ENCODE peak calls at places on chromosomes 5 and 9, in seven cellular contexts. One of them, this sample, is unnamed.

GRCh38 chr5:43020294-43020711 is 19.8 kb downstream of the ANXA2R start:
- DNase-seq in K562: no peak
- DNase-seq in HCT116: no peak
- DNase-seq in GM23338: peak; percentile 54
- DNase-seq in breast epithelium: no peak
- DNase-seq in Panc1: no peak
- DNase-seq in H1: no peak
- DNase-seq in this sample: no peak

GRCh38 chr5:26894719-26895263 is 143.6 kb downstream of the CDH9 start:
- DNase-seq in HCT116: no peak
- DNase-seq in Panc1: no peak
- DNase-seq in breast epithelium: no peak
- DNase-seq in K562: no peak
- DNase-seq in GM23338: no peak
- DNase-seq in H1: no peak
- DNase-seq in this sample: no peak

GRCh38 chr9:76987594-76988200 is 31.8 kb upstream of the FOXB2 start:
- DNase-seq in Panc1: peak; percentile 38
- DNase-seq in K562: peak; percentile 24
- DNase-seq in HCT116: peak; percentile 48
- DNase-seq in GM23338: peak; percentile 88
- DNase-seq in H1: peak; percentile 59
- DNase-seq in breast epithelium: no peak
- DNase-seq in this sample: no peak

GRCh38 chr5:149455889-149456409 is 76.9 kb upstream of the IL17B start:
- DNase-seq in GM23338: no peak
- DNase-seq in breast epithelium: no peak
- DNase-seq in Panc1: no peak
- DNase-seq in HCT116: peak; percentile 90
- DNase-seq in K562: peak; percentile 84
- DNase-seq in H1: no peak
- DNase-seq in this sample: no peak

GRCh38 chr5:73321757-73322452 is 126.7 kb downstream of the FOXD1 start:
- DNase-seq in H1: no peak
- DNase-seq in breast epithelium: no peak
- DNase-seq in Panc1: peak; percentile 80
- DNase-seq in HCT116: peak; percentile 90
- DNase-seq in K562: no peak
- DNase-seq in GM23338: no peak
- DNase-seq in this sample: peak; percentile 4

GRCh38 chr5:54329731-54330709 is 19.6 kb upstream of the ARL15 start:
- DNase-seq in GM23338: no peak
- DNase-seq in breast epithelium: no peak
- DNase-seq in H1: no peak
- DNase-seq in Panc1: no peak
- DNase-seq in HCT116: no peak
- DNase-seq in K562: no peak
- DNase-seq in this sample: no peak

GRCh38 chr5:150124111-150124557 is 31.5 kb downstream of the PDGFRB start:
- DNase-seq in HCT116: no peak
- DNase-seq in breast epithelium: no peak
- DNase-seq in Panc1: no peak
- DNase-seq in GM23338: no peak
- DNase-seq in H1: no peak
- DNase-seq in K562: no peak
- DNase-seq in this sample: no peak

GRCh38 chr5:71666321-71666720 is 52.8 kb upstream of the CARTPT start:
- DNase-seq in K562: no peak
- DNase-seq in HCT116: no peak
- DNase-seq in GM23338: no peak
- DNase-seq in breast epithelium: no peak
- DNase-seq in H1: no peak
- DNase-seq in Panc1: no peak
- DNase-seq in this sample: no peak

GRCh38 chr5:96113170-96113939 is 151.7 kb upstream of the ELL2 start:
- DNase-seq in H1: no peak
- DNase-seq in GM23338: no peak
- DNase-seq in Panc1: no peak
- DNase-seq in K562: no peak
- DNase-seq in breast epithelium: peak; percentile 76
- DNase-seq in HCT116: no peak
- DNase-seq in this sample: no peak

GRCh38 chr5:82406200-82406773 is 128.1 kb upstream of the RPS23 start:
- DNase-seq in K562: no peak
- DNase-seq in GM23338: peak; percentile 36
- DNase-seq in H1: no peak
- DNase-seq in breast epithelium: no peak
- DNase-seq in HCT116: no peak
- DNase-seq in Panc1: no peak
- DNase-seq in this sample: no peak

GRCh38 chr9:106784076-106784475 is 78.9 kb upstream of the ZNF462 start:
- DNase-seq in GM23338: no peak
- DNase-seq in K562: no peak
- DNase-seq in H1: no peak
- DNase-seq in Panc1: no peak
- DNase-seq in HCT116: no peak
- DNase-seq in breast epithelium: no peak
- DNase-seq in this sample: no peak

GRCh38 chr9:81823672-81824554 is 104.3 kb upstream of the SPATA31D4 start:
- DNase-seq in GM23338: no peak
- DNase-seq in HCT116: no peak
- DNase-seq in K562: no peak
- DNase-seq in breast epithelium: no peak
- DNase-seq in Panc1: no peak
- DNase-seq in H1: no peak
- DNase-seq in this sample: no peak

GRCh38 chr5:2732850-2733249 is 18.6 kb downstream of the IRX2 start:
- DNase-seq in HCT116: no peak
- DNase-seq in K562: no peak
- DNase-seq in breast epithelium: no peak
- DNase-seq in GM23338: no peak
- DNase-seq in Panc1: no peak
- DNase-seq in H1: no peak
- DNase-seq in this sample: no peak

GRCh38 chr5:68086857-68087256 is 128.7 kb upstream of the PIK3R1 start:
- DNase-seq in Panc1: no peak
- DNase-seq in breast epithelium: no peak
- DNase-seq in H1: no peak
- DNase-seq in HCT116: no peak
- DNase-seq in K562: no peak
- DNase-seq in GM23338: no peak
- DNase-seq in this sample: no peak

GRCh38 chr9:70484232-70485130 is 70.0 kb upstream of the KLF9 start:
- DNase-seq in breast epithelium: no peak
- DNase-seq in HCT116: peak; percentile 68
- DNase-seq in K562: peak; percentile 85
- DNase-seq in H1: no peak
- DNase-seq in Panc1: peak; percentile 35
- DNase-seq in GM23338: peak; percentile 84
- DNase-seq in this sample: no peak

GRCh38 chr9:129761901-129762359 is 9.1 kb upstream of the PTGES start:
- DNase-seq in GM23338: peak; percentile 62
- DNase-seq in Panc1: no peak
- DNase-seq in HCT116: no peak
- DNase-seq in breast epithelium: peak; percentile 67
- DNase-seq in H1: no peak
- DNase-seq in K562: no peak
- DNase-seq in this sample: no peak

GRCh38 chr9:18890372-18890771 is 142.6 kb downstream of the SAXO1 start:
- DNase-seq in breast epithelium: no peak
- DNase-seq in K562: no peak
- DNase-seq in Panc1: no peak
- DNase-seq in H1: no peak
- DNase-seq in GM23338: no peak
- DNase-seq in HCT116: no peak
- DNase-seq in this sample: no peak

GRCh38 chr5:32511778-32512374 is 67.3 kb upstream of the ZFR start:
- DNase-seq in H1: no peak
- DNase-seq in GM23338: no peak
- DNase-seq in HCT116: no peak
- DNase-seq in breast epithelium: no peak
- DNase-seq in K562: no peak
- DNase-seq in Panc1: no peak
- DNase-seq in this sample: no peak

GRCh38 chr5:113660848-113661247 is 147.4 kb downstream of the YTHDC2 start:
- DNase-seq in HCT116: no peak
- DNase-seq in breast epithelium: no peak
- DNase-seq in Panc1: no peak
- DNase-seq in H1: no peak
- DNase-seq in K562: no peak
- DNase-seq in GM23338: no peak
- DNase-seq in this sample: no peak

GRCh38 chr5:113663879-113664278 is 150.4 kb downstream of the YTHDC2 start:
- DNase-seq in H1: peak; percentile 82
- DNase-seq in HCT116: peak; percentile 51
- DNase-seq in K562: peak; percentile 54
- DNase-seq in breast epithelium: no peak
- DNase-seq in Panc1: peak; percentile 4
- DNase-seq in GM23338: peak; percentile 82
- DNase-seq in this sample: no peak
- TF ChIP-seq CTCF in H1: peak; percentile 86
- TF ChIP-seq CTCF in HCT116: peak; percentile 69
- TF ChIP-seq CTCF in K562: peak; percentile 58
- TF ChIP-seq CTCF in breast epithelium: no peak
- TF ChIP-seq CTCF in Panc1: peak; percentile 51
- TF ChIP-seq CTCF in GM23338: peak; percentile 87
- TF ChIP-seq CTCF in this sample: no peak

GRCh38 chr5:86974910-86975309 is 292.8 kb upstream of the RASA1 start:
- DNase-seq in Panc1: no peak
- DNase-seq in K562: no peak
- DNase-seq in breast epithelium: no peak
- DNase-seq in HCT116: no peak
- DNase-seq in GM23338: no peak
- DNase-seq in H1: no peak
- DNase-seq in this sample: no peak
- TF ChIP-seq POLR2AphosphoS5 in Panc1: no peak
- TF ChIP-seq POLR2AphosphoS5 in K562: no peak
- TF ChIP-seq POLR2AphosphoS5 in breast epithelium: no peak
- TF ChIP-seq POLR2AphosphoS5 in HCT116: no peak
- TF ChIP-seq POLR2AphosphoS5 in GM23338: no peak
- TF ChIP-seq POLR2AphosphoS5 in H1: no peak
- TF ChIP-seq POLR2AphosphoS5 in this sample: no peak

GRCh38 chr5:101455851-101456250 is 552.8 kb upstream of the ST8SIA4 start:
- DNase-seq in Panc1: no peak
- DNase-seq in HCT116: no peak
- DNase-seq in breast epithelium: no peak
- DNase-seq in H1: no peak
- DNase-seq in GM23338: no peak
- DNase-seq in K562: no peak
- DNase-seq in this sample: no peak
- TF ChIP-seq CTCF in Panc1: no peak
- TF ChIP-seq CTCF in HCT116: no peak
- TF ChIP-seq CTCF in breast epithelium: no peak
- TF ChIP-seq CTCF in H1: no peak
- TF ChIP-seq CTCF in GM23338: no peak
- TF ChIP-seq CTCF in K562: no peak
- TF ChIP-seq CTCF in this sample: no peak

DNA sequence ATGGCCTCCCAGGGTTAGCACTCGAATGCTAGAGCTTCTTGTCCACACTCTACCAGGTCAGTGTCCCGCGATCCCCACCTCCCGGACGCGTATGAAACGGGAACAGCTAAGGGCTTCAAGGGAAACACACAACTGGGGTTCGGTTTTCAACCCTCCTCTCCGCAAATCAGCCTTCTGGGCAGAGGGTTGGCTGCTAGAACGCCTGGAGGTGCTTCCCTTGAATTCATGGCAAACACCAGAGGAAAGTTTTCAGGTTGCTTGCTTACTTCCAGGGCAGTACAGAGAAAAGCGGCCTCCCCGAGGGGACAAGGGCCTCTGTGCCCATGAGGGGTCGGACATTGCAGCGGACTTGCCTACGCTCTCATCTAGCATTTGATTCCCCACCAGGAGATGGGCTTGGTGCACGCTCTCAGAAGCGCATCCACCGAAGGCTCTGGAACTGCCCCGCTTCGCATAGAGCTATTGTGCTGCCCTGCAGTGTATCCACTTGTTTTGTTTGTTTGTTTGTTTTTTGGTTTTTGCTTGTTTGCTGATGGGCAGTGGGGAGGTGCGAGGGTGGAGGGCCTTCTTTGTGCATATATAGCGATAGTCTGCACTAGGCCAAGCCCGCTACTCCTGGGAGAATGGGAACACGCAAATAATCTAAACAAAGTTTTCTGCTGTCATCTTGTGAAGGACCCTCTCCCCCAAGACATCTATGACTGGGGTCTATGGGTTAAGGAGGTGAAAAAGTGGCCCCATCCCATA is 1.3 kb upstream of the DMRT3 start:
- DNase-seq in HCT116: no peak
- DNase-seq in Panc1: no peak
- DNase-seq in breast epithelium: no peak
- DNase-seq in GM23338: peak; percentile 51
- DNase-seq in H1: peak; percentile 65
- DNase-seq in K562: no peak
- DNase-seq in this sample: peak; percentile 78
- TF ChIP-seq POLR2AphosphoS5 in HCT116: no peak
- TF ChIP-seq POLR2AphosphoS5 in Panc1: no peak
- TF ChIP-seq POLR2AphosphoS5 in breast epithelium: no peak
- TF ChIP-seq POLR2AphosphoS5 in GM23338: no peak
- TF ChIP-seq POLR2AphosphoS5 in H1: no peak
- TF ChIP-seq POLR2AphosphoS5 in K562: no peak
- TF ChIP-seq POLR2AphosphoS5 in this sample: no peak

DNA sequence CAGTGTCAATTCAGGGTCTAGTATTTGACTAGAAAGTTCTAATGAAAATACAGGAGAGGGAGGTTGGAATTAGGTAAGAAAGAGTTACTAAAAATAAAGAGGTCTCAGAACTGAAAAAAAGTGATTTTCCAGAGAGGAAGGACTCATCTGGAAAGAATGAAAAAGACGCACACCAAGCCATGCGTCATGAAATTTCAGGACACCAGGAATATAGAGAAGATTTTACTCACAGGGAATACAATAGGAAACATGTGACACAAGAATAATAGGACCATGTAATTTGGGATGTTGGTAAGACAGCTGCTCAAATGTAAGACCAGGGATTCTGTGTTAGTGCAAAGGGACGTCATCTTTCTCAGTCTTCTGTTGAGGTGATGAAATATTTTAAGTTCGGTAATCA is 224.7 kb downstream of the GDNF start:
- DNase-seq in GM23338: no peak
- DNase-seq in H1: no peak
- DNase-seq in K562: no peak
- DNase-seq in Panc1: no peak
- DNase-seq in breast epithelium: no peak
- DNase-seq in HCT116: no peak
- DNase-seq in this sample: no peak
- TF ChIP-seq CTCF in GM23338: no peak
- TF ChIP-seq CTCF in H1: no peak
- TF ChIP-seq CTCF in K562: no peak
- TF ChIP-seq CTCF in Panc1: no peak
- TF ChIP-seq CTCF in breast epithelium: no peak
- TF ChIP-seq CTCF in HCT116: no peak
- TF ChIP-seq CTCF in this sample: no peak

This sample was measured in esophagus muscularis mucosa.